ENCODE peak calls at places on chromosomes 3 and 15, in ten cellular contexts. M is A549, Z is K562, U is transverse colon, A is stomach, J is HepG2, K is tibial nerve, E is upper lobe of left lung, N is GM12878, P is ovary. B is an unnamed sample.

GRCh38 chr3:59212128-59212764 is 162.4 kb upstream of the CFAP20DC start:
- DNase-seq in M (peak), Z (peak), U (no peak), A (no peak), J (peak), K (no peak), E (no peak), N (peak), P (no peak), B (no peak)

GRCh38 chr15:64072812-64073211 is 20.8 kb downstream of the CIAO2A start:
- DNase-seq in M (no peak), Z (peak), U (no peak), A (no peak), J (peak), K (no peak), E (no peak), N (no peak), P (no peak), B (no peak)

GRCh38 chr3:158453865-158454264 is 117.1 kb upstream of the MLF1 start:
- DNase-seq in M (no peak), Z (no peak), U (no peak), A (no peak), J (no peak), K (no peak), E (no peak), N (no peak), P (no peak), B (no peak)

GRCh38 chr15:45149060-45149459 is 19.3 kb downstream of the DUOX1 start:
- DNase-seq in M (no peak), Z (no peak), U (no peak), A (no peak), J (no peak), K (no peak), E (no peak), N (no peak), P (no peak), B (no peak)

GRCh38 chr3:66479532-66479947 is 21.3 kb downstream of the LRIG1 start:
- DNase-seq in M (no peak), Z (no peak), U (no peak), A (no peak), J (no peak), K (no peak), E (no peak), N (no peak), P (no peak), B (no peak)

GRCh38 chr3:177146646-177147045 is 50.6 kb downstream of the TBL1XR1 start:
- DNase-seq in M (no peak), Z (no peak), U (no peak), A (no peak), J (no peak), K (no peak), E (no peak), N (no peak), P (no peak), B (no peak)

GRCh38 chr3:22474706-22475470 is 723.9 kb upstream of the ZNF385D start:
- DNase-seq in M (no peak), Z (no peak), U (no peak), A (no peak), J (no peak), K (no peak), E (peak), N (no peak), P (no peak), B (no peak)

GRCh38 chr3:150639262-150639661 is 36.1 kb downstream of the SELENOT start:
- DNase-seq in M (no peak), Z (no peak), U (no peak), A (no peak), J (no peak), K (no peak), E (no peak), N (no peak), P (no peak), B (no peak)

GRCh38 chr3:12462159-12462962 is 21.9 kb upstream of the TSEN2 start:
- DNase-seq in M (no peak), Z (no peak), U (peak), A (no peak), J (peak), K (no peak), E (peak), N (no peak), P (no peak), B (no peak)

GRCh38 chr15:36334059-36334458 is 245.4 kb upstream of the CDIN1 start:
- DNase-seq in M (no peak), Z (no peak), U (no peak), A (no peak), J (no peak), K (no peak), E (no peak), N (no peak), P (no peak), B (no peak)

GRCh38 chr3:168457973-168458539 is 362.3 kb upstream of the GOLIM4 start:
- DNase-seq in M (no peak), Z (no peak), U (no peak), A (no peak), J (no peak), K (no peak), E (no peak), N (no peak), P (no peak), B (no peak)

GRCh38 chr3:128040660-128041059 is 11.6 kb upstream of the SEC61A1 start:
- DNase-seq in M (no peak), Z (no peak), U (no peak), A (no peak), J (no peak), K (no peak), E (no peak), N (no peak), P (no peak), B (no peak)

GRCh38 chr3:137771401-137772230 is 7.5 kb downstream of the SOX14 start:
- DNase-seq in M (no peak), Z (no peak), U (no peak), A (no peak), J (no peak), K (no peak), E (no peak), N (no peak), P (no peak), B (no peak)

GRCh38 chr3:17057316-17057715 is 172.6 kb downstream of the PLCL2 start:
- DNase-seq in M (no peak), Z (no peak), U (no peak), A (no peak), J (no peak), K (no peak), E (no peak), N (no peak), P (no peak), B (no peak)

GRCh38 chr3:51673802-51674654 is 3.0 kb downstream of the TEX264 start:
- DNase-seq in M (no peak), Z (no peak), U (no peak), A (peak), J (no peak), K (no peak), E (peak), N (no peak), P (peak), B (peak)

GRCh38 chr15:57064033-57064432 is 145.6 kb downstream of the TCF12 start:
- DNase-seq in M (no peak), Z (no peak), U (no peak), A (no peak), J (no peak), K (no peak), E (no peak), N (no peak), P (no peak), B (no peak)

GRCh38 chr3:14984581-14985113 is 37.3 kb downstream of the NR2C2 start:
- DNase-seq in M (no peak), Z (no peak), U (no peak), A (no peak), J (no peak), K (no peak), E (no peak), N (no peak), P (no peak), B (no peak)

GRCh38 chr15:29126821-29127461 is 142.7 kb downstream of the NSMCE3 start:
- DNase-seq in M (peak), Z (peak), U (no peak), A (no peak), J (no peak), K (no peak), E (no peak), N (no peak), P (no peak), B (no peak)
- TF ChIP-seq EP300 in M (no peak), Z (no peak), U (no peak), A (no peak), J (no peak), K (no peak), E (no peak), N (no peak), P (no peak), B (no peak)

GRCh38 chr15:40289140-40289775 is 6.4 kb upstream of the ANKRD63 start:
- DNase-seq in M (peak), Z (no peak), U (peak), A (peak), J (no peak), K (no peak), E (no peak), N (no peak), P (no peak), B (no peak)

GRCh38 chr15:40292246-40292645 is 9.4 kb upstream of the ANKRD63 start:
- DNase-seq in M (no peak), Z (no peak), U (no peak), A (no peak), J (no peak), K (no peak), E (no peak), N (no peak), P (no peak), B (no peak)

GRCh38 chr15:40290540-40291087 is 7.8 kb upstream of the ANKRD63 start:
- DNase-seq in M (no peak), Z (no peak), U (no peak), A (no peak), J (no peak), K (no peak), E (no peak), N (no peak), P (no peak), B (no peak)

GRCh38 chr15:40293006-40293405 is 10.1 kb upstream of the ANKRD63 start:
- DNase-seq in M (no peak), Z (no peak), U (no peak), A (no peak), J (no peak), K (no peak), E (no peak), N (no peak), P (no peak), B (no peak)

DNA sequence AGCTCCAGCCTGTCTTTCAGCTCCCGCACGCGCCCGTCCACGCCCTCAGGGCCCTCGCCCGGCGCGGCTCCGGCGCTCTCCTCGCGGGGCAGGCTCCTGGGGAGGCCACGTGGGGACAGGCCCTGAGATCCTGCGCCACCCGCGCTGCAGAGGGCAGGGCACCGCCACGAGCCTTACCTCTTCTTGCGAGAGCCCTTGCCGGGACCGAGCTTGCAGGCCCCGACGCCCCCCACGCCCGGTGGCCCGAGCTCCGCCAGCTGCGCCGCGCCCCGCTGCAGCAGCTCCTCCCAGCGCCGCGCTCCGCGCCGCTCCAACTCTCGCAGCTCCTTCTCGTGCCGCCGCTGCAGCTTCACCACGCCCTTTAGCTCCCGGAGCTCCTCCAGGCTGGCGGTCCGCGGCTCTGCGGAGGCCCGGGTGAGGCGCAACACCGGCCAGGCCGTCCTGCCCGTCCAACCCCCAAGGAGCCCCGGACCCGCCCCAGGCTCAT is 8.3 kb upstream of the ANKRD63 start:
- DNase-seq in M (peak), Z (peak), U (peak), A (peak), J (no peak), K (no peak), E (peak), N (no peak), P (peak), B (no peak)
- TF ChIP-seq POLR2A in M (no peak), Z (peak), U (no peak), A (no peak), J (no peak), K (no peak), E (no peak), N (no peak), P (no peak), B (no peak)

GRCh38 chr15:42919794-42920280 is 741 bp downstream of the TTBK2 start:
- DNase-seq in M (peak), Z (peak), U (peak), A (no peak), J (peak), K (no peak), E (peak), N (no peak), P (no peak), B (no peak)
- TF ChIP-seq EP300 in M (no peak), Z (no peak), U (no peak), A (no peak), J (no peak), K (peak), E (no peak), N (no peak), P (no peak), B (no peak)

DNA sequence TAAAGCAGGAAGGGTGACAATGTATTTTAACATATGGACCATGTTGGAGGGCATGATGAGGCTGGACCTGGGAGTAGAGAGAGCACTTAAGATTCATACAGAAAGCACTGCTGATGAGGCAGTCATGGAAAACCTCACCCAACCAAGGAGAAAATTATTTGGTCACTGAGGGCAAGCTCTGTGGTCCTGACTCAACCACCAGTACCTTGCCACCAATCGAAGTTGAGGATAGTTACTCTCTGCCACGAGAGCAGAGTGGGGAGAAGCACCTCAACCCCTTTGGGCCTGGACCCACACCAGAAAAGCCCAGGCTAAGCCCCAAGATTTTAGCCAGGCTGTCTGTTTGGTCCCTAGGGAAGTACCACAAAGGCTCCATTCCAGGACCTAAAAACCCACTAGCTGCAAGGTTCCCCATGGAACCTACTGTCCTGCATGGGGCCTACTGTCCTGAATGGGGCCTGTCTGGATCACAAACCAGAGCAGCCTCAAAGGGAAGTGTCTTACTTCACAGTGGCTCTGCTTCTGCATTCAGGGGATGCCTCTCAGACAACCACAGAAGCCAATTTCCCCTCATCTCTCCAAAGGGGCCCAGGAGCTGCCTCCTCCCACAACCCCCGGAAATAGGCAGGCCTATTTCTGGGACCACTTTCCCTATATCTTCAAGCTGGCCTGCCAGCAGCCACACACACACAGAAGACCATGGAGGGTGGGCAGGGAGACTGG is 4.2 kb downstream of the CCDC71 start:
- DNase-seq in M (no peak), Z (no peak), U (no peak), A (no peak), J (no peak), K (no peak), E (no peak), N (no peak), P (no peak), B (no peak)
- TF ChIP-seq POLR2A in M (no peak), Z (no peak), U (no peak), A (no peak), J (no peak), K (no peak), E (no peak), N (no peak), P (no peak), B (no peak)